ENCODE peak calls at places on chromosomes 16 and 17, in eight cellular contexts. C is CD4-positive, CD25-positive, alpha-beta regulatory T cell; T is IMR-90; R is CD4-positive, alpha-beta memory T cell; O is ascending aorta; N is WERI-Rb-1; Z is foreskin keratinocyte; K is uterus. X is an unnamed sample.

GRCh38 chr17:34025179-34025551 is 229.9 kb upstream of the CCL2 start:
- DNase-seq in C (no peak), T (no peak), R (no peak), O (no peak), N (peak; percentile 61), Z (no peak), K (no peak), X (no peak)

GRCh38 chr16:48318630-48319029 is 66.6 kb downstream of the SIAH1 start:
- DNase-seq in C (no peak), T (peak; percentile 54), R (peak; percentile 61), O (no peak), N (no peak), Z (no peak), K (no peak), X (no peak)

GRCh38 chr17:48577946-48578615 is at the start of gene HOXB4:
- DNase-seq in C (peak; percentile 69), T (peak; percentile 88), R (peak; percentile 60), O (peak; percentile 60), N (peak; percentile 70), Z (no peak), K (peak; percentile 67), X (no peak)

GRCh38 chr17:73901661-73902415 is 257.6 kb upstream of the SDK2 start:
- DNase-seq in C (no peak), T (no peak), R (no peak), O (no peak), N (no peak), Z (no peak), K (no peak), X (no peak)

GRCh38 chr16:4193920-4194319 is 48.0 kb downstream of the SRL start:
- DNase-seq in C (no peak), T (no peak), R (no peak), O (no peak), N (no peak), Z (no peak), K (no peak), X (no peak)

GRCh38 chr17:57035971-57036481 is 49.0 kb upstream of the AKAP1 start:
- DNase-seq in C (no peak), T (no peak), R (no peak), O (no peak), N (no peak), Z (no peak), K (no peak), X (no peak)

GRCh38 chr17:3885271-3885670 is 7.6 kb downstream of the CAMKK1 start:
- DNase-seq in C (no peak), T (no peak), R (no peak), O (no peak), N (no peak), Z (no peak), K (no peak), X (no peak)

GRCh38 chr16:76946879-76947278 is 244.1 kb upstream of the MON1B start:
- DNase-seq in C (no peak), T (peak; percentile 79), R (no peak), O (no peak), N (no peak), Z (peak; percentile 45), K (no peak), X (no peak)

GRCh38 chr17:19911033-19911432 is 43.3 kb upstream of the ULK2 start:
- DNase-seq in C (no peak), T (no peak), R (no peak), O (no peak), N (no peak), Z (no peak), K (no peak), X (no peak)

GRCh38 chr17:72121164-72122001 is 563 bp downstream of the SOX9 start:
- DNase-seq in C (no peak), T (peak; percentile 69), R (no peak), O (no peak), N (peak; percentile 44), Z (no peak), K (no peak), X (no peak)

GRCh38 chr16:52912565-52913173 is 140.0 kb downstream of the CHD9NB start:
- DNase-seq in C (no peak), T (peak; percentile 49), R (no peak), O (no peak), N (peak; percentile 78), Z (peak; percentile 49), K (no peak), X (no peak)

GRCh38 chr17:65797809-65798208 is 236.4 kb upstream of the AXIN2 start:
- DNase-seq in C (no peak), T (no peak), R (peak; percentile 1), O (no peak), N (peak; percentile 48), Z (no peak), K (no peak), X (no peak)

GRCh38 chr16:4315185-4316102 is at the start of gene GLIS2:
- DNase-seq in C (peak; percentile 38), T (peak; percentile 82), R (no peak), O (no peak), N (peak; percentile 90), Z (no peak), K (peak; percentile 80), X (no peak)

GRCh38 chr17:77830816-77831490 is 127.5 kb upstream of the TNRC6C start:
- DNase-seq in C (no peak), T (no peak), R (no peak), O (no peak), N (no peak), Z (no peak), K (no peak), X (no peak)

GRCh38 chr16:24815052-24815451 is 30.7 kb upstream of the SLC5A11 start:
- DNase-seq in C (no peak), T (no peak), R (no peak), O (no peak), N (no peak), Z (no peak), K (no peak), X (no peak)

GRCh38 chr16:84827131-84827574 is 7.4 kb downstream of the CRISPLD2 start:
- DNase-seq in C (no peak), T (peak; percentile 52), R (no peak), O (no peak), N (no peak), Z (no peak), K (peak; percentile 76), X (no peak)

GRCh38 chr17:31393749-31394146 is 2.3 kb downstream of the RAB11FIP4 start:
- DNase-seq in C (no peak), T (no peak), R (no peak), O (no peak), N (no peak), Z (no peak), K (no peak), X (no peak)

GRCh38 chr16:72846594-72846993 is 201.3 kb downstream of the ZFHX3 start:
- DNase-seq in C (no peak), T (no peak), R (no peak), O (no peak), N (no peak), Z (no peak), K (no peak), X (no peak)

GRCh38 chr17:68184816-68185436 is 62.9 kb upstream of the AMZ2 start:
- DNase-seq in C (peak; percentile 37), T (no peak), R (peak; percentile 75), O (no peak), N (no peak), Z (no peak), K (no peak), X (no peak)

GRCh38 chr17:41792835-41793748 is 6.6 kb upstream of the JUP start:
- DNase-seq in C (no peak), T (peak; percentile 60), R (no peak), O (no peak), N (no peak), Z (peak; percentile 87), K (peak; percentile 54), X (no peak)
- H3K27ac ChIP-seq in C (no peak overlapping the region), T (peak overlapping the region; percentile 90), R (no peak overlapping the region), O (no peak overlapping the region), N (no peak overlapping the region), Z (peak overlapping the region; percentile 96), K (peak overlapping the region; percentile 89), X (peak overlapping the region; percentile 90)

GRCh38 chr17:9935408-9935807 is 30.3 kb upstream of the RCVRN start:
- DNase-seq in C (no peak), T (no peak), R (no peak), O (no peak), N (no peak), Z (no peak), K (no peak), X (no peak)

GRCh38 chr17:9938764-9939163 is 33.7 kb upstream of the RCVRN start:
- DNase-seq in C (no peak), T (no peak), R (no peak), O (no peak), N (no peak), Z (no peak), K (no peak), X (no peak)

GRCh38 chr17:9936075-9936474 is 31.0 kb upstream of the RCVRN start:
- DNase-seq in C (no peak), T (no peak), R (no peak), O (no peak), N (no peak), Z (no peak), K (no peak), X (no peak)

GRCh38 chr17:9937901-9938300 is 32.8 kb upstream of the RCVRN start:
- DNase-seq in C (no peak), T (no peak), R (no peak), O (no peak), N (no peak), Z (no peak), K (no peak), X (no peak)

GRCh38 chr17:9937164-9937835 is 32.2 kb upstream of the RCVRN start:
- DNase-seq in C (no peak), T (no peak), R (no peak), O (no peak), N (no peak), Z (no peak), K (peak; percentile 36), X (no peak)
- H3K27ac ChIP-seq in C (no peak overlapping the region), T (no peak overlapping the region), R (no peak overlapping the region), O (no peak overlapping the region), N (no peak overlapping the region), Z (no peak overlapping the region), K (no peak overlapping the region), X (no peak overlapping the region)

DNA sequence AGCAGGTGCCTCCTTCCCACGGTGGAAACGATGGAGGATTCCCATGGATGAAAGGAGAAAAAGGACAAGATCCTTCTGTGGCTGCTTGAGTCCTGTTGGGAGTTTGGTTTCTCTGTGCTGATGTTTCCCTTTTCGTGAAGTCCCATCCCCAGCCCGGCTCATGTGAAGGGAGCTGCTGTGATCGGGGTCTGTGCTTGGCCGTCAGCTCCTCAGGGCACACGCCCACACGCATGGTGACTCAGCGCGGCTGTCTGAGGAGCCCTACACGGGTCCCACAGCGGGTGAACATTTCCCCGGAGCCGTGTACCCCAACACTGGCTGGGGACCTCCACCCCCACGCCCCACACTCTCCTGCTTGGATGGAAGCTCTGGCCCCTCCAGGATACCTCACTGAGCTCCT is 44.5 kb upstream of the SSTR5 start:
- DNase-seq in C (no peak), T (no peak), R (no peak), O (no peak), N (no peak), Z (no peak), K (no peak), X (no peak)
- H3K27ac ChIP-seq in C (no peak overlapping the region), T (no peak overlapping the region), R (no peak overlapping the region), O (no peak overlapping the region), N (no peak overlapping the region), Z (no peak overlapping the region), K (no peak overlapping the region), X (no peak overlapping the region)

DNA sequence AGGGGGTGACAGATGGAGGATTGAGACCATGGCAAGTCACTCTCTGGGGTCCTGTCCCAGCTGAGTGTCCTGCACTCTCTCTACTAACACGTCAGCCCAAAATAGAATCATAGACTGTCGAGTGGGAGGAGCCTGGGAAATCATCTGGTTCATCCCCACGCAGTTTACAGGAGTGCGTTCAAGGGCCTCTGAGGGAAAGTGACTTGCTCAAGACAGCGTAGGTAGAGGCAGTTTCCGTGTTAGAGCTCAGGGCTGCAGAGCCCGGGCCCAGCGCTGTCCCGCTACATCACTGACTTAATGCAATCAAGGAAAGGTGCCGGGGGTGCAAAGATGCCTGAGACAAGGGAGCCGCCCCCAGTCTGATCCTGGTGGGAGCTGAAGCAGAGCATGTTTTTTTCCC is 10.3 kb downstream of the GSG1L2 start:
- DNase-seq in C (no peak), T (no peak), R (no peak), O (no peak), N (no peak), Z (no peak), K (no peak), X (no peak)
- H3K27ac ChIP-seq in C (no peak overlapping the region), T (no peak overlapping the region), R (no peak overlapping the region), O (no peak overlapping the region), N (no peak overlapping the region), Z (no peak overlapping the region), K (no peak overlapping the region), X (no peak overlapping the region)